ENCODE peak calls at places on chromosomes 12 and 14, in ten cellular contexts. One of them, this sample, is unnamed.

GRCh38 chr14:29536886-29537511 is 390.6 kb downstream of the PRKD1 start:
- DNase-seq in kidney tubule cell: peak; percentile 18
- DNase-seq in activated T-cell treated with anti-CD3 and anti-CD28 coated beads for 4 hours: no peak
- DNase-seq in D341Med: no peak
- DNase-seq in NCI-H748 treated with DMSO at 0.1 percent for 48 hours: peak; percentile 56
- DNase-seq in NCI-H1436 treated with DMSO at 0.1 percent for 48 hours: no peak
- DNase-seq in myocyte: peak; percentile 32
- DNase-seq in ELF-1: no peak
- DNase-seq in NCI-H2081: peak; percentile 27
- DNase-seq in NCI-H1417: peak; percentile 80
- DNase-seq in this sample: no peak

GRCh38 chr12:96308881-96309280 is 91.4 kb downstream of the CDK17 start:
- DNase-seq in kidney tubule cell: no peak
- DNase-seq in activated T-cell treated with anti-CD3 and anti-CD28 coated beads for 4 hours: no peak
- DNase-seq in D341Med: no peak
- DNase-seq in NCI-H748 treated with DMSO at 0.1 percent for 48 hours: no peak
- DNase-seq in NCI-H1436 treated with DMSO at 0.1 percent for 48 hours: no peak
- DNase-seq in myocyte: no peak
- DNase-seq in ELF-1: no peak
- DNase-seq in NCI-H2081: no peak
- DNase-seq in NCI-H1417: no peak
- DNase-seq in this sample: no peak

GRCh38 chr14:94447986-94448808 is 4.4 kb downstream of the SERPINA11 start:
- DNase-seq in kidney tubule cell: no peak
- DNase-seq in activated T-cell treated with anti-CD3 and anti-CD28 coated beads for 4 hours: no peak
- DNase-seq in D341Med: no peak
- DNase-seq in NCI-H748 treated with DMSO at 0.1 percent for 48 hours: no peak
- DNase-seq in NCI-H1436 treated with DMSO at 0.1 percent for 48 hours: no peak
- DNase-seq in myocyte: no peak
- DNase-seq in ELF-1: no peak
- DNase-seq in NCI-H2081: no peak
- DNase-seq in NCI-H1417: no peak
- DNase-seq in this sample: no peak

GRCh38 chr12:124805876-124806668 is 57.6 kb downstream of the SCARB1 start:
- DNase-seq in kidney tubule cell: no peak
- DNase-seq in activated T-cell treated with anti-CD3 and anti-CD28 coated beads for 4 hours: no peak
- DNase-seq in D341Med: no peak
- DNase-seq in NCI-H748 treated with DMSO at 0.1 percent for 48 hours: no peak
- DNase-seq in NCI-H1436 treated with DMSO at 0.1 percent for 48 hours: no peak
- DNase-seq in myocyte: no peak
- DNase-seq in ELF-1: no peak
- DNase-seq in NCI-H2081: no peak
- DNase-seq in NCI-H1417: no peak
- DNase-seq in this sample: no peak

GRCh38 chr14:70067810-70068209 is 120.9 kb downstream of the SLC8A3 start:
- DNase-seq in kidney tubule cell: no peak
- DNase-seq in activated T-cell treated with anti-CD3 and anti-CD28 coated beads for 4 hours: no peak
- DNase-seq in D341Med: no peak
- DNase-seq in NCI-H748 treated with DMSO at 0.1 percent for 48 hours: no peak
- DNase-seq in NCI-H1436 treated with DMSO at 0.1 percent for 48 hours: no peak
- DNase-seq in myocyte: no peak
- DNase-seq in ELF-1: no peak
- DNase-seq in NCI-H2081: no peak
- DNase-seq in NCI-H1417: no peak
- DNase-seq in this sample: no peak

GRCh38 chr14:86532219-86532618 is 1002.3 kb downstream of the FLRT2 start:
- DNase-seq in kidney tubule cell: peak; percentile 4
- DNase-seq in activated T-cell treated with anti-CD3 and anti-CD28 coated beads for 4 hours: no peak
- DNase-seq in D341Med: no peak
- DNase-seq in NCI-H748 treated with DMSO at 0.1 percent for 48 hours: no peak
- DNase-seq in NCI-H1436 treated with DMSO at 0.1 percent for 48 hours: no peak
- DNase-seq in myocyte: peak; percentile 31
- DNase-seq in ELF-1: no peak
- DNase-seq in NCI-H2081: no peak
- DNase-seq in NCI-H1417: no peak
- DNase-seq in this sample: no peak

GRCh38 chr14:99441157-99441870 is 39.3 kb downstream of the SETD3 start:
- DNase-seq in kidney tubule cell: no peak
- DNase-seq in activated T-cell treated with anti-CD3 and anti-CD28 coated beads for 4 hours: no peak
- DNase-seq in D341Med: no peak
- DNase-seq in NCI-H748 treated with DMSO at 0.1 percent for 48 hours: no peak
- DNase-seq in NCI-H1436 treated with DMSO at 0.1 percent for 48 hours: no peak
- DNase-seq in myocyte: peak; percentile 21
- DNase-seq in ELF-1: peak; percentile 59
- DNase-seq in NCI-H2081: no peak
- DNase-seq in NCI-H1417: no peak
- DNase-seq in this sample: peak; percentile 69

GRCh38 chr12:92094751-92095161 is 50.9 kb downstream of the BTG1 start:
- DNase-seq in kidney tubule cell: peak; percentile 42
- DNase-seq in activated T-cell treated with anti-CD3 and anti-CD28 coated beads for 4 hours: no peak
- DNase-seq in D341Med: no peak
- DNase-seq in NCI-H748 treated with DMSO at 0.1 percent for 48 hours: no peak
- DNase-seq in NCI-H1436 treated with DMSO at 0.1 percent for 48 hours: no peak
- DNase-seq in myocyte: no peak
- DNase-seq in ELF-1: no peak
- DNase-seq in NCI-H2081: no peak
- DNase-seq in NCI-H1417: no peak
- DNase-seq in this sample: no peak

GRCh38 chr12:121719926-121720414 is 7.4 kb downstream of the TMEM120B start:
- DNase-seq in kidney tubule cell: peak; percentile 96
- DNase-seq in activated T-cell treated with anti-CD3 and anti-CD28 coated beads for 4 hours: no peak
- DNase-seq in D341Med: no peak
- DNase-seq in NCI-H748 treated with DMSO at 0.1 percent for 48 hours: no peak
- DNase-seq in NCI-H1436 treated with DMSO at 0.1 percent for 48 hours: no peak
- DNase-seq in myocyte: peak; percentile 66
- DNase-seq in ELF-1: peak; percentile 35
- DNase-seq in NCI-H2081: no peak
- DNase-seq in NCI-H1417: no peak
- DNase-seq in this sample: peak; percentile 30

GRCh38 chr14:77026930-77027537 is 1.5 kb downstream of the IRF2BPL start:
- DNase-seq in kidney tubule cell: peak; percentile 50
- DNase-seq in activated T-cell treated with anti-CD3 and anti-CD28 coated beads for 4 hours: no peak
- DNase-seq in D341Med: peak; percentile 80
- DNase-seq in NCI-H748 treated with DMSO at 0.1 percent for 48 hours: no peak
- DNase-seq in NCI-H1436 treated with DMSO at 0.1 percent for 48 hours: no peak
- DNase-seq in myocyte: peak; percentile 54
- DNase-seq in ELF-1: peak; percentile 66
- DNase-seq in NCI-H2081: no peak
- DNase-seq in NCI-H1417: peak; percentile 73
- DNase-seq in this sample: no peak

GRCh38 chr12:45613306-45613705 is 116.2 kb upstream of the ARID2 start:
- DNase-seq in kidney tubule cell: no peak
- DNase-seq in activated T-cell treated with anti-CD3 and anti-CD28 coated beads for 4 hours: no peak
- DNase-seq in D341Med: no peak
- DNase-seq in NCI-H748 treated with DMSO at 0.1 percent for 48 hours: no peak
- DNase-seq in NCI-H1436 treated with DMSO at 0.1 percent for 48 hours: no peak
- DNase-seq in myocyte: no peak
- DNase-seq in ELF-1: no peak
- DNase-seq in NCI-H2081: no peak
- DNase-seq in NCI-H1417: no peak
- DNase-seq in this sample: no peak

GRCh38 chr12:107526555-107527180 is 158.9 kb upstream of the PWP1 start:
- DNase-seq in kidney tubule cell: no peak
- DNase-seq in activated T-cell treated with anti-CD3 and anti-CD28 coated beads for 4 hours: no peak
- DNase-seq in D341Med: no peak
- DNase-seq in NCI-H748 treated with DMSO at 0.1 percent for 48 hours: peak; percentile 26
- DNase-seq in NCI-H1436 treated with DMSO at 0.1 percent for 48 hours: no peak
- DNase-seq in myocyte: no peak
- DNase-seq in ELF-1: no peak
- DNase-seq in NCI-H2081: no peak
- DNase-seq in NCI-H1417: peak; percentile 66
- DNase-seq in this sample: no peak

GRCh38 chr14:101372894-101373640 is 188.2 kb upstream of the DIO3 start:
- DNase-seq in kidney tubule cell: no peak
- DNase-seq in activated T-cell treated with anti-CD3 and anti-CD28 coated beads for 4 hours: no peak
- DNase-seq in D341Med: no peak
- DNase-seq in NCI-H748 treated with DMSO at 0.1 percent for 48 hours: no peak
- DNase-seq in NCI-H1436 treated with DMSO at 0.1 percent for 48 hours: no peak
- DNase-seq in myocyte: no peak
- DNase-seq in ELF-1: peak; percentile 39
- DNase-seq in NCI-H2081: no peak
- DNase-seq in NCI-H1417: no peak
- DNase-seq in this sample: no peak

GRCh38 chr14:104795781-104796681 is 483 bp upstream of the AKT1 start:
- DNase-seq in kidney tubule cell: peak; percentile 71
- DNase-seq in activated T-cell treated with anti-CD3 and anti-CD28 coated beads for 4 hours: peak; percentile 55
- DNase-seq in D341Med: peak; percentile 94
- DNase-seq in NCI-H748 treated with DMSO at 0.1 percent for 48 hours: no peak
- DNase-seq in NCI-H1436 treated with DMSO at 0.1 percent for 48 hours: no peak
- DNase-seq in myocyte: peak; percentile 57
- DNase-seq in ELF-1: no peak
- DNase-seq in NCI-H2081: peak; percentile 52
- DNase-seq in NCI-H1417: peak; percentile 53
- DNase-seq in this sample: peak; percentile 33

GRCh38 chr14:45150386-45150890 is 14.7 kb downstream of the FANCM start:
- DNase-seq in kidney tubule cell: no peak
- DNase-seq in activated T-cell treated with anti-CD3 and anti-CD28 coated beads for 4 hours: no peak
- DNase-seq in D341Med: no peak
- DNase-seq in NCI-H748 treated with DMSO at 0.1 percent for 48 hours: no peak
- DNase-seq in NCI-H1436 treated with DMSO at 0.1 percent for 48 hours: no peak
- DNase-seq in myocyte: no peak
- DNase-seq in ELF-1: no peak
- DNase-seq in NCI-H2081: no peak
- DNase-seq in NCI-H1417: no peak
- DNase-seq in this sample: no peak

GRCh38 chr14:45135181-45135580 is 549 bp upstream of the FANCM start:
- DNase-seq in kidney tubule cell: no peak
- DNase-seq in activated T-cell treated with anti-CD3 and anti-CD28 coated beads for 4 hours: no peak
- DNase-seq in D341Med: no peak
- DNase-seq in NCI-H748 treated with DMSO at 0.1 percent for 48 hours: peak; percentile 67
- DNase-seq in NCI-H1436 treated with DMSO at 0.1 percent for 48 hours: no peak
- DNase-seq in myocyte: no peak
- DNase-seq in ELF-1: peak; percentile 3
- DNase-seq in NCI-H2081: no peak
- DNase-seq in NCI-H1417: no peak
- DNase-seq in this sample: no peak

GRCh38 chr12:53532524-53533445 is 25.5 kb upstream of the NPFF start:
- DNase-seq in kidney tubule cell: no peak
- DNase-seq in activated T-cell treated with anti-CD3 and anti-CD28 coated beads for 4 hours: no peak
- DNase-seq in D341Med: no peak
- DNase-seq in NCI-H748 treated with DMSO at 0.1 percent for 48 hours: no peak
- DNase-seq in NCI-H1436 treated with DMSO at 0.1 percent for 48 hours: no peak
- DNase-seq in myocyte: no peak
- DNase-seq in ELF-1: no peak
- DNase-seq in NCI-H2081: no peak
- DNase-seq in NCI-H1417: no peak
- DNase-seq in this sample: no peak

GRCh38 chr12:110693731-110694130 is 4.8 kb upstream of the HVCN1 start:
- DNase-seq in kidney tubule cell: no peak
- DNase-seq in activated T-cell treated with anti-CD3 and anti-CD28 coated beads for 4 hours: no peak
- DNase-seq in D341Med: no peak
- DNase-seq in NCI-H748 treated with DMSO at 0.1 percent for 48 hours: no peak
- DNase-seq in NCI-H1436 treated with DMSO at 0.1 percent for 48 hours: no peak
- DNase-seq in myocyte: no peak
- DNase-seq in ELF-1: no peak
- DNase-seq in NCI-H2081: no peak
- DNase-seq in NCI-H1417: no peak
- DNase-seq in this sample: no peak

GRCh38 chr14:70052990-70053389 is 135.8 kb downstream of the SLC8A3 start:
- DNase-seq in kidney tubule cell: peak; percentile 21
- DNase-seq in activated T-cell treated with anti-CD3 and anti-CD28 coated beads for 4 hours: no peak
- DNase-seq in D341Med: no peak
- DNase-seq in NCI-H748 treated with DMSO at 0.1 percent for 48 hours: no peak
- DNase-seq in NCI-H1436 treated with DMSO at 0.1 percent for 48 hours: no peak
- DNase-seq in myocyte: peak; percentile 67
- DNase-seq in ELF-1: no peak
- DNase-seq in NCI-H2081: no peak
- DNase-seq in NCI-H1417: no peak
- DNase-seq in this sample: no peak

GRCh38 chr12:5803532-5803931 is 141.5 kb downstream of the ANO2 start:
- DNase-seq in kidney tubule cell: no peak
- DNase-seq in activated T-cell treated with anti-CD3 and anti-CD28 coated beads for 4 hours: no peak
- DNase-seq in D341Med: no peak
- DNase-seq in NCI-H748 treated with DMSO at 0.1 percent for 48 hours: no peak
- DNase-seq in NCI-H1436 treated with DMSO at 0.1 percent for 48 hours: no peak
- DNase-seq in myocyte: no peak
- DNase-seq in ELF-1: no peak
- DNase-seq in NCI-H2081: no peak
- DNase-seq in NCI-H1417: no peak
- DNase-seq in this sample: no peak

GRCh38 chr12:28257411-28257810 is 67.2 kb downstream of the CCDC91 start:
- DNase-seq in kidney tubule cell: no peak
- DNase-seq in activated T-cell treated with anti-CD3 and anti-CD28 coated beads for 4 hours: no peak
- DNase-seq in D341Med: no peak
- DNase-seq in NCI-H748 treated with DMSO at 0.1 percent for 48 hours: no peak
- DNase-seq in NCI-H1436 treated with DMSO at 0.1 percent for 48 hours: no peak
- DNase-seq in myocyte: no peak
- DNase-seq in ELF-1: no peak
- DNase-seq in NCI-H2081: no peak
- DNase-seq in NCI-H1417: peak; percentile 22
- DNase-seq in this sample: no peak

GRCh38 chr12:114799574-114800487 is 115.9 kb upstream of the TBX3 start:
- DNase-seq in kidney tubule cell: no peak
- DNase-seq in activated T-cell treated with anti-CD3 and anti-CD28 coated beads for 4 hours: no peak
- DNase-seq in D341Med: no peak
- DNase-seq in NCI-H748 treated with DMSO at 0.1 percent for 48 hours: no peak
- DNase-seq in NCI-H1436 treated with DMSO at 0.1 percent for 48 hours: no peak
- DNase-seq in myocyte: peak; percentile 12
- DNase-seq in ELF-1: peak; percentile 89
- DNase-seq in NCI-H2081: no peak
- DNase-seq in NCI-H1417: no peak
- DNase-seq in this sample: no peak

GRCh38 chr14:36880276-36880675 is 218.6 kb downstream of the PAX9 start:
- DNase-seq in kidney tubule cell: no peak
- DNase-seq in activated T-cell treated with anti-CD3 and anti-CD28 coated beads for 4 hours: no peak
- DNase-seq in D341Med: no peak
- DNase-seq in NCI-H748 treated with DMSO at 0.1 percent for 48 hours: peak; percentile 27
- DNase-seq in NCI-H1436 treated with DMSO at 0.1 percent for 48 hours: no peak
- DNase-seq in myocyte: no peak
- DNase-seq in ELF-1: no peak
- DNase-seq in NCI-H2081: no peak
- DNase-seq in NCI-H1417: peak; percentile 88
- DNase-seq in this sample: no peak

GRCh38 chr14:104827173-104828055 is 26.5 kb downstream of the ZBTB42 start:
- DNase-seq in kidney tubule cell: peak; percentile 64
- DNase-seq in activated T-cell treated with anti-CD3 and anti-CD28 coated beads for 4 hours: no peak
- DNase-seq in D341Med: peak; percentile 83
- DNase-seq in NCI-H748 treated with DMSO at 0.1 percent for 48 hours: peak; percentile 64
- DNase-seq in NCI-H1436 treated with DMSO at 0.1 percent for 48 hours: no peak
- DNase-seq in myocyte: peak; percentile 34
- DNase-seq in ELF-1: peak; percentile 90
- DNase-seq in NCI-H2081: peak; percentile 41
- DNase-seq in NCI-H1417: peak; percentile 77
- DNase-seq in this sample: peak; percentile 93

GRCh38 chr12:19107750-19108149 is 21.8 kb upstream of the PLEKHA5 start:
- DNase-seq in kidney tubule cell: no peak
- DNase-seq in activated T-cell treated with anti-CD3 and anti-CD28 coated beads for 4 hours: no peak
- DNase-seq in D341Med: no peak
- DNase-seq in NCI-H748 treated with DMSO at 0.1 percent for 48 hours: no peak
- DNase-seq in NCI-H1436 treated with DMSO at 0.1 percent for 48 hours: no peak
- DNase-seq in myocyte: no peak
- DNase-seq in ELF-1: no peak
- DNase-seq in NCI-H2081: no peak
- DNase-seq in NCI-H1417: no peak
- DNase-seq in this sample: no peak

GRCh38 chr14:46344327-46344937 is 307.1 kb downstream of the RPL10L start:
- DNase-seq in kidney tubule cell: peak; percentile 43
- DNase-seq in activated T-cell treated with anti-CD3 and anti-CD28 coated beads for 4 hours: no peak
- DNase-seq in D341Med: peak; percentile 55
- DNase-seq in NCI-H748 treated with DMSO at 0.1 percent for 48 hours: peak; percentile 13
- DNase-seq in NCI-H1436 treated with DMSO at 0.1 percent for 48 hours: no peak
- DNase-seq in myocyte: peak; percentile 7
- DNase-seq in ELF-1: peak; percentile 45
- DNase-seq in NCI-H2081: peak; percentile 11
- DNase-seq in NCI-H1417: peak; percentile 66
- DNase-seq in this sample: peak; percentile 28

GRCh38 chr12:62438098-62438692 is 28.4 kb upstream of the MON2 start:
- DNase-seq in kidney tubule cell: peak; percentile 57
- DNase-seq in activated T-cell treated with anti-CD3 and anti-CD28 coated beads for 4 hours: peak; percentile 43
- DNase-seq in D341Med: peak; percentile 53
- DNase-seq in NCI-H748 treated with DMSO at 0.1 percent for 48 hours: peak; percentile 53
- DNase-seq in NCI-H1436 treated with DMSO at 0.1 percent for 48 hours: no peak
- DNase-seq in myocyte: peak; percentile 57
- DNase-seq in ELF-1: peak; percentile 21
- DNase-seq in NCI-H2081: peak; percentile 58
- DNase-seq in NCI-H1417: peak; percentile 70
- DNase-seq in this sample: peak; percentile 50

GRCh38 chr12:48022676-48023385 is 18.6 kb upstream of the COL2A1 start:
- DNase-seq in kidney tubule cell: no peak
- DNase-seq in activated T-cell treated with anti-CD3 and anti-CD28 coated beads for 4 hours: no peak
- DNase-seq in D341Med: no peak
- DNase-seq in NCI-H748 treated with DMSO at 0.1 percent for 48 hours: no peak
- DNase-seq in NCI-H1436 treated with DMSO at 0.1 percent for 48 hours: no peak
- DNase-seq in myocyte: no peak
- DNase-seq in ELF-1: peak; percentile 78
- DNase-seq in NCI-H2081: no peak
- DNase-seq in NCI-H1417: peak; percentile 83
- DNase-seq in this sample: no peak